ENCODE peak calls at places on chromosomes 16 and 17, in five cellular contexts. One of them, this sample, is unnamed. For H3K4me1, the result is how much of the 10 kb centered on the place peaks cover.

GRCh38 chr16:24255446-24256352 is at the start of gene CACNG3:
- DNase-seq in SK-N-SH: peak
- DNase-seq in HCT116: no peak
- DNase-seq in GM23248: peak
- DNase-seq in neural progenitor cell: peak
- DNase-seq in this sample: no peak

GRCh38 chr17:13162361-13162760 is 144.5 kb upstream of the ELAC2 start:
- DNase-seq in SK-N-SH: no peak
- DNase-seq in HCT116: no peak
- DNase-seq in GM23248: no peak
- DNase-seq in neural progenitor cell: no peak
- DNase-seq in this sample: no peak

GRCh38 chr16:10039220-10040096 is 142.8 kb downstream of the GRIN2A start:
- DNase-seq in SK-N-SH: peak
- DNase-seq in HCT116: no peak
- DNase-seq in GM23248: no peak
- DNase-seq in neural progenitor cell: peak
- DNase-seq in this sample: no peak

GRCh38 chr17:38869647-38870258 is at the start of gene LASP1:
- DNase-seq in SK-N-SH: peak
- DNase-seq in HCT116: no peak
- DNase-seq in GM23248: peak
- DNase-seq in neural progenitor cell: peak
- DNase-seq in this sample: peak

GRCh38 chr17:12398636-12399035 is 267.1 kb upstream of the MYOCD start:
- DNase-seq in SK-N-SH: no peak
- DNase-seq in HCT116: no peak
- DNase-seq in GM23248: no peak
- DNase-seq in neural progenitor cell: no peak
- DNase-seq in this sample: no peak

GRCh38 chr16:74623214-74623842 is 16.4 kb upstream of the GLG1 start:
- DNase-seq in SK-N-SH: peak
- DNase-seq in HCT116: no peak
- DNase-seq in GM23248: peak
- DNase-seq in neural progenitor cell: peak
- DNase-seq in this sample: peak

GRCh38 chr17:43814026-43814425 is 18.9 kb downstream of the MPP3 start:
- DNase-seq in SK-N-SH: no peak
- DNase-seq in HCT116: no peak
- DNase-seq in GM23248: no peak
- DNase-seq in neural progenitor cell: no peak
- DNase-seq in this sample: no peak

GRCh38 chr17:44266402-44267164 is 1.4 kb downstream of the SLC4A1 start:
- DNase-seq in SK-N-SH: peak
- DNase-seq in HCT116: no peak
- DNase-seq in GM23248: peak
- DNase-seq in neural progenitor cell: no peak
- DNase-seq in this sample: peak

GRCh38 chr16:9256196-9256595 is 164.8 kb downstream of the HAPSTR1 start:
- DNase-seq in SK-N-SH: peak
- DNase-seq in HCT116: peak
- DNase-seq in GM23248: peak
- DNase-seq in neural progenitor cell: peak
- DNase-seq in this sample: peak

GRCh38 chr17:18250259-18250658 is 8.3 kb downstream of the FLII start:
- DNase-seq in SK-N-SH: no peak
- DNase-seq in HCT116: no peak
- DNase-seq in GM23248: no peak
- DNase-seq in neural progenitor cell: no peak
- DNase-seq in this sample: peak

GRCh38 chr16:25155553-25156460 is 44.3 kb downstream of the LCMT1 start:
- DNase-seq in SK-N-SH: no peak
- DNase-seq in HCT116: no peak
- DNase-seq in GM23248: peak
- DNase-seq in neural progenitor cell: no peak
- DNase-seq in this sample: no peak

GRCh38 chr16:82776466-82777146 is 149.8 kb downstream of the CDH13 start:
- DNase-seq in SK-N-SH: no peak
- DNase-seq in HCT116: no peak
- DNase-seq in GM23248: no peak
- DNase-seq in neural progenitor cell: no peak
- DNase-seq in this sample: no peak

GRCh38 chr16:66374176-66374575 is 7.7 kb downstream of the CDH5 start:
- DNase-seq in SK-N-SH: no peak
- DNase-seq in HCT116: no peak
- DNase-seq in GM23248: no peak
- DNase-seq in neural progenitor cell: peak
- DNase-seq in this sample: no peak

GRCh38 chr17:80872999-80873951 is 118.4 kb upstream of the CHMP6 start:
- DNase-seq in SK-N-SH: no peak
- DNase-seq in HCT116: no peak
- DNase-seq in GM23248: peak
- DNase-seq in neural progenitor cell: peak
- DNase-seq in this sample: peak

GRCh38 chr16:88274847-88275246 is 107.9 kb upstream of the ZNF469 start:
- DNase-seq in SK-N-SH: peak
- DNase-seq in HCT116: no peak
- DNase-seq in GM23248: peak
- DNase-seq in neural progenitor cell: no peak
- DNase-seq in this sample: no peak

GRCh38 chr16:13426279-13426678 is 493.7 kb upstream of the ERCC4 start:
- DNase-seq in SK-N-SH: no peak
- DNase-seq in HCT116: no peak
- DNase-seq in GM23248: no peak
- DNase-seq in neural progenitor cell: peak
- DNase-seq in this sample: no peak

GRCh38 chr17:64332502-64332901 is 58.2 kb downstream of the PECAM1 start:
- DNase-seq in SK-N-SH: no peak
- DNase-seq in HCT116: no peak
- DNase-seq in GM23248: no peak
- DNase-seq in neural progenitor cell: no peak
- DNase-seq in this sample: peak

GRCh38 chr17:70352834-70353233 is 183.5 kb downstream of the KCNJ2 start:
- DNase-seq in SK-N-SH: no peak
- DNase-seq in HCT116: no peak
- DNase-seq in GM23248: no peak
- DNase-seq in neural progenitor cell: no peak
- DNase-seq in this sample: no peak

GRCh38 chr17:50517504-50518264 is 9.4 kb downstream of the MYCBPAP start:
- DNase-seq in SK-N-SH: no peak
- DNase-seq in HCT116: no peak
- DNase-seq in GM23248: no peak
- DNase-seq in neural progenitor cell: no peak
- DNase-seq in this sample: no peak

GRCh38 chr17:1997146-1997586 is 28.0 kb downstream of the RTN4RL1 start:
- DNase-seq in SK-N-SH: no peak
- DNase-seq in HCT116: no peak
- DNase-seq in GM23248: no peak
- DNase-seq in neural progenitor cell: no peak
- DNase-seq in this sample: peak

GRCh38 chr17:78000351-78000750 is 41.8 kb downstream of the TNRC6C start:
- DNase-seq in SK-N-SH: peak
- DNase-seq in HCT116: no peak
- DNase-seq in GM23248: peak
- DNase-seq in neural progenitor cell: no peak
- DNase-seq in this sample: no peak

GRCh38 chr17:82913304-82914043 is 73.7 kb upstream of the ZNF750 start:
- DNase-seq in SK-N-SH: peak
- DNase-seq in HCT116: no peak
- DNase-seq in GM23248: no peak
- DNase-seq in neural progenitor cell: peak
- DNase-seq in this sample: peak

GRCh38 chr17:61396586-61397085 is 3.0 kb upstream of the TBX2 start:
- DNase-seq in SK-N-SH: no peak
- DNase-seq in HCT116: no peak
- DNase-seq in GM23248: peak
- DNase-seq in neural progenitor cell: no peak
- DNase-seq in this sample: no peak

GRCh38 chr16:27222499-27223225 is 19.3 kb downstream of the KDM8 start:
- DNase-seq in SK-N-SH: peak
- DNase-seq in HCT116: no peak
- DNase-seq in GM23248: peak
- DNase-seq in neural progenitor cell: peak
- DNase-seq in this sample: peak

GRCh38 chr16:19114359-19115147 is 789 bp downstream of the ITPRIPL2 start:
- DNase-seq in SK-N-SH: peak
- DNase-seq in HCT116: no peak
- DNase-seq in GM23248: peak
- DNase-seq in neural progenitor cell: peak
- DNase-seq in this sample: peak

DNA sequence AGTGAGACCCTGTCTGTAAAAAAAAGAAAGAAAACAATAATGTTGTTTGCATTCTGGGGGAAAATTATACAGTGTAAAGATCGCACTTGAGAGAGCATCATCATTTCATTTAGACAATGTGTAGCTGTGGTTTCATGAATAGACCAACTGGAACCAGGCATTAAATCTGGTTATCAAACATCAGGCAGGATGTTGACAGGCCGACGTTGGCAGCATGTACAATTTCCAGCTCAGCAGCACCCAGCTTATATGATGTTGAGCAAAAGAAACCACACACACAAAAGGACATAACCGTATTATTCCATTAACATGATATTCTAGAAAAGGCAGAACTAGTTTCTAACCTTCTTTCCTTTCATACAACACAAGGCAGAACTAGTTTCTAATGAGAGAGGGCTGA is 5.8 kb downstream of the MARVELD3 start:
- DNase-seq in SK-N-SH: no peak
- DNase-seq in HCT116: no peak
- DNase-seq in GM23248: no peak
- DNase-seq in neural progenitor cell: no peak
- DNase-seq in this sample: no peak
- H3K9ac ChIP-seq in SK-N-SH: no peak
- H3K9ac ChIP-seq in HCT116: no peak
- H3K9ac ChIP-seq in GM23248: no peak
- H3K9ac ChIP-seq in neural progenitor cell: no peak
- H3K9ac ChIP-seq in this sample: no peak

DNA sequence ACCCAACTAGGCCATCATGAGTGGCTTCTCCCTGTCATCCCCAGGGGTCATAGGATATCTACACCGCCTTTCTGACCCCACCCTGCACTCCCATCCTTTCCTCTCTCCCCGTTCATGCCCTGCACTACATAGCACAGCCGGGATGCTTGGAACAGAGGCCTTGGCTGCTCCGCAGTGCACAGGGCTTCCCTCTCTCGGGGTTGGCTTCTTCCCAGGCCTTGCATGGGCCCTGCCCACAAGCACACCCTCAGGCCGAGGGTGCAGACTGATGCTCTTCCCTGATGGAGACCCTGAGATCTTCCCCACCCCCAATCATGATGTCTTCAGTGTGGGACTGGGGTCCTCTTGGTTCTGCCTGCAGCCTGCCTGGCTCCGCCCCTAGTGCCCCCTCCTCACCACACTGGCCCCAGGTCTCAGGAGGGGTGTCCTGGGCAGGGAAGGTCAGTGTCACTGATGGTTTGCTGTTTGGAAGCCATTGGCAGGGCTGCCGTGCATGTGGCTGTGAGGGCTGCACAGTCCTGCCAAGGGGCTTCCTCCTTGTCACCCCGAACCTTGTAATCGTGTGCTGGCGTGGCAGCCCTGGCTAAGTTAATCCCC is 14.3 kb upstream of the NAGLU start:
- DNase-seq in SK-N-SH: no peak
- DNase-seq in HCT116: no peak
- DNase-seq in GM23248: peak
- DNase-seq in neural progenitor cell: no peak
- DNase-seq in this sample: no peak
- H3K4me1 ChIP-seq in SK-N-SH: half or more
- H3K4me1 ChIP-seq in HCT116: half or more
- H3K4me1 ChIP-seq in GM23248: half or more
- H3K4me1 ChIP-seq in neural progenitor cell: under half
- H3K4me1 ChIP-seq in this sample: under half

DNA sequence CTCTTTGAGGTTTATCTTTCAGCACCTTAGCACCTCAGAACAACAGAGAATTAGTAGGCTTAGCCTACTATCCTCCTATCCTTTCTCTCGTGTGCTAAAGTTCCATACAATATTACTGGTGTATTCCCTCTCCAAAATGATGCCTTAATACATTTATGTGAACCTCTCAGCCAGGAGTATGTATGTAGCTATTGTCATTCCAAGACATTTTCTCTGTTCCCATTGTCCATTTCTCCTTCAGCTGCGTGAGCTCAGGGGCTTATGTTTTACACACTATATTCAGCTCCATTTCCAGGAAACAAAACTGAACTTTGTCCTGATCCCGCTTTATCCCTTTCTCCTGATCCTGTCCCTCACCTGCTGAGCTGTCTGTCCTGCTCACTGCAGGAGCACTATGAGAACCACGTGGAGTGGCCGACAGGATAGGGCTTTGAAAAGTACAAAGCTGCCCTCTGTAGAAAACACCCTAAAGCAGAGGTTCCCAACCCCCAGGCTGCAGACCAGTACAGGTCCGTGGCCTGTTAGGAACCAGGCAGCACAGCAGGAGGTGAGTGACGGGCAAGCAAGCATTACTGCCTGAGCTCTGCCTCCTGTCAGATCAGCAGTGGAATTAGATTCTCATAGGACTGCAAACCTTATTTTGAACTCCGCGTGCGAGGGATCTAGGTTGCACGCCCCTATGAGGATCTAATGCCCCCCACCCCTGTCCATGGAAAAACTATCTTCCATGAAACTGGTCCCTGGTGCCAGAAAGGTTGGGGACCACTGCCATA is 55.7 kb downstream of the CENPV start:
- DNase-seq in SK-N-SH: no peak
- DNase-seq in HCT116: no peak
- DNase-seq in GM23248: no peak
- DNase-seq in neural progenitor cell: peak
- DNase-seq in this sample: no peak
- TF ChIP-seq EZH2phosphoT487 in SK-N-SH: no peak
- TF ChIP-seq EZH2phosphoT487 in HCT116: no peak
- TF ChIP-seq EZH2phosphoT487 in GM23248: no peak
- TF ChIP-seq EZH2phosphoT487 in neural progenitor cell: no peak
- TF ChIP-seq EZH2phosphoT487 in this sample: no peak

DNA sequence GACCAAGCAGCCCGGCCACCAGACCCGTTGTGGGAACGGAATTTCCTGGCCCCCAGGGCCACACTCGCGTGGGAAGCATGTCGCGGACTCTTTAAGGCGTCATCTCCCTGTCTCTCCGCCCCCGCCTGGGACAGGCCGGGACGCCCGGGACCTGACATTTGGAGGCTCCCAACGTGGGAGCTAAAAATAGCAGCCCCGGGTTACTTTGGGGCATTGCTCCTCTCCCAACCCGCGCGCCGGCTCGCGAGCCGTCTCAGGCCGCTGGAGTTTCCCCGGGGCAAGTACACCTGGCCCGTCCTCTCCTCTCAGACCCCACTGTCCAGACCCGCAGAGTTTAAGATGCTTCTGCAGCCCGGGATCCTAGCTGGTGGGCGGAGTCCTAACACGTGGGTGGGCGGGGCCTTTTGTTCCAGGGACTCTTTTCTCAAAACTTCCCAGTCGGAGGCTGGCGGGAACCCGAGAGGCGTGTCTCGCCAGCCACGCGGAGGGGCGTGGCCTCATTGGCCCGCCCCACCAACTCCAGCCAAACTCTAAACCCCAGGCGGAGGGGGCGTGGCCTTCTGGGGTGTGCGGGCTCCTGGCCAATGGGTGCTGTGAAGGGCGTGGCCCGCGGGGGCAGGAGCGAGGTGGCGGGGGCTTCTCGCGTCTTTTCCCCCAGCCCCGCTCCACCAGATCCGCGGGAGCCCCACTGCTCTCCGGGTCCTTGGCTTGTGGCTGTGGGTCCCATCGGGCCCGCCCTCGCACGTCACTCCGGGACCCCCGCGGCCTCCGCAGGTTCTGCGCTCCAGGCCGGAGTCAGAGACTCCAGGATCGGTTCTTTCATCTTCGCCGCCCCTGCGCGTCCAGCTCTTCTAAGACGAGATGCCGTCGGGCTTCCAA is at the start of gene SLC2A4:
- DNase-seq in SK-N-SH: peak
- DNase-seq in HCT116: peak
- DNase-seq in GM23248: peak
- DNase-seq in neural progenitor cell: peak
- DNase-seq in this sample: peak
- H3K9ac ChIP-seq in SK-N-SH: peak
- H3K9ac ChIP-seq in HCT116: peak
- H3K9ac ChIP-seq in GM23248: peak
- H3K9ac ChIP-seq in neural progenitor cell: no peak
- H3K9ac ChIP-seq in this sample: peak

This sample was measured in PC-3.